ENCODE peak calls at places on chromosomes 1 and 21, in six cellular contexts. P is stimulated activated CD8-positive, alpha-beta memory T cell treated with anti-CD3 and anti-CD28 coated beads, Interleukin-4, amount 100 ng/mL, for 1 hour; Q is D341Med; N is neural progenitor cell; Z is HuH-7.5; G is hypothalamus. Y is an unnamed sample.
A peak's percentile ranks its signal among the peaks of the same experiment; 100 is the strongest.

GRCh38 chr1:201708085-201708512 is 120.9 kb upstream of the IPO9 start:
- DNase-seq in P (no peak), Q (no peak), N (no peak), Z (no peak), G (no peak), Y (no peak)

GRCh38 chr1:10691740-10692125 is 104.7 kb downstream of the CASZ1 start:
- DNase-seq in P (no peak), Q (no peak), N (no peak), Z (no peak), G (no peak), Y (no peak)

GRCh38 chr21:37071561-37072238 is 1.2 kb downstream of the PIGP start:
- DNase-seq in P (no peak), Q (no peak), N (peak; percentile 29), Z (peak; percentile 8), G (peak; percentile 25), Y (no peak)

GRCh38 chr1:30012455-30013440 is 710.6 kb downstream of the MATN1 start:
- DNase-seq in P (no peak), Q (no peak), N (no peak), Z (no peak), G (no peak), Y (no peak)

GRCh38 chr1:147389532-147390184 is 147.2 kb downstream of the CHD1L start:
- DNase-seq in P (no peak), Q (peak; percentile 75), N (peak; percentile 68), Z (peak; percentile 43), G (no peak), Y (no peak)

GRCh38 chr1:89633103-89633744 is at the start of gene LRRC8C:
- DNase-seq in P (peak; percentile 38), Q (peak; percentile 78), N (peak; percentile 76), Z (peak; percentile 35), G (peak; percentile 60), Y (peak; percentile 41)

GRCh38 chr1:1889090-1889750 is 1.7 kb downstream of the GNB1 start:
- DNase-seq in P (no peak), Q (no peak), N (peak; percentile 16), Z (no peak), G (no peak), Y (no peak)

GRCh38 chr1:19636065-19636464 is 8.0 kb upstream of the NBL1 start:
- DNase-seq in P (no peak), Q (no peak), N (no peak), Z (no peak), G (no peak), Y (no peak)

GRCh38 chr1:179341943-179342547 is 23.7 kb upstream of the AXDND1 start:
- DNase-seq in P (no peak), Q (no peak), N (no peak), Z (no peak), G (no peak), Y (no peak)

GRCh38 chr1:202860744-202861419 is 28.1 kb downstream of the RABIF start:
- DNase-seq in P (no peak), Q (peak; percentile 55), N (peak; percentile 85), Z (peak; percentile 65), G (peak; percentile 60), Y (peak; percentile 58)

GRCh38 chr1:208178091-208178529 is 66.1 kb downstream of the PLXNA2 start:
- DNase-seq in P (no peak), Q (no peak), N (no peak), Z (no peak), G (no peak), Y (peak; percentile 83)

GRCh38 chr1:43858324-43858723 is 75.3 kb upstream of the ARTN start:
- DNase-seq in P (no peak), Q (no peak), N (peak; percentile 44), Z (no peak), G (no peak), Y (peak; percentile 72)

GRCh38 chr1:24189528-24189927 is 2.4 kb upstream of the IFNLR1 start:
- DNase-seq in P (no peak), Q (no peak), N (no peak), Z (no peak), G (no peak), Y (no peak)

GRCh38 chr1:20442920-20443625 is 42.9 kb downstream of the CAMK2N1 start:
- DNase-seq in P (no peak), Q (peak; percentile 50), N (no peak), Z (no peak), G (no peak), Y (peak; percentile 41)

GRCh38 chr1:34806396-34806795 is 13.6 kb downstream of the GJA4 start:
- DNase-seq in P (no peak), Q (no peak), N (no peak), Z (no peak), G (no peak), Y (no peak)

GRCh38 chr1:22018583-22019559 is 17.4 kb downstream of the CELA3A start:
- DNase-seq in P (peak; percentile 33), Q (no peak), N (no peak), Z (no peak), G (no peak), Y (no peak)

GRCh38 chr1:6850537-6850936 is 65.3 kb downstream of the CAMTA1 start:
- DNase-seq in P (no peak), Q (no peak), N (no peak), Z (no peak), G (no peak), Y (no peak)

GRCh38 chr1:13828454-13829151 is 128.6 kb downstream of the PRDM2 start:
- DNase-seq in P (no peak), Q (peak; percentile 56), N (peak; percentile 59), Z (peak; percentile 44), G (no peak), Y (no peak)

GRCh38 chr1:17441265-17441992 is 2.0 kb upstream of the RCC2 start:
- DNase-seq in P (no peak), Q (no peak), N (peak; percentile 48), Z (no peak), G (no peak), Y (no peak)

GRCh38 chr1:118563969-118564951 is 379.2 kb upstream of the SPAG17 start:
- DNase-seq in P (no peak), Q (no peak), N (peak; percentile 65), Z (no peak), G (no peak), Y (no peak)

GRCh38 chr1:147479864-147480564 is 61.3 kb upstream of the BCL9 start:
- DNase-seq in P (no peak), Q (no peak), N (no peak), Z (no peak), G (no peak), Y (no peak)

GRCh38 chr21:44897326-44898010 is 23.2 kb downstream of the ITGB2 start:
- DNase-seq in P (no peak), Q (no peak), N (peak; percentile 78), Z (no peak), G (no peak), Y (no peak)

GRCh38 chr21:14591277-14591876 is 45.3 kb upstream of the SAMSN1 start:
- DNase-seq in P (no peak), Q (no peak), N (no peak), Z (no peak), G (no peak), Y (no peak)

GRCh38 chr1:217482356-217483102 is 148.4 kb downstream of the GPATCH2 start:
- DNase-seq in P (no peak), Q (no peak), N (no peak), Z (no peak), G (no peak), Y (no peak)

GRCh38 chr1:3021233-3021671 is at the start of gene ACTRT2:
- DNase-seq in P (no peak), Q (no peak), N (no peak), Z (no peak), G (no peak), Y (no peak)

GRCh38 chr1:54582566-54583306 is 34.7 kb downstream of the ACOT11 start:
- DNase-seq in P (no peak), Q (no peak), N (peak; percentile 83), Z (no peak), G (peak; percentile 33), Y (no peak)

GRCh38 chr1:3620708-3621107 is 4.1 kb upstream of the TPRG1L start:
- DNase-seq in P (no peak), Q (no peak), N (no peak), Z (no peak), G (no peak), Y (no peak)

GRCh38 chr1:8474369-8474768 is 156.5 kb downstream of the SLC45A1 start:
- DNase-seq in P (no peak), Q (no peak), N (no peak), Z (no peak), G (no peak), Y (no peak)

GRCh38 chr1:3319874-3320245 is 134.6 kb upstream of the ARHGEF16 start:
- DNase-seq in P (no peak), Q (peak; percentile 56), N (peak; percentile 70), Z (peak; percentile 92), G (no peak), Y (no peak)

GRCh38 chr1:184392779-184393522 is 6.1 kb downstream of the C1orf21 start:
- DNase-seq in P (no peak), Q (no peak), N (no peak), Z (no peak), G (no peak), Y (no peak)

GRCh38 chr1:167775178-167775577 is 53.4 kb downstream of the MPZL1 start:
- DNase-seq in P (no peak), Q (no peak), N (no peak), Z (no peak), G (no peak), Y (no peak)

GRCh38 chr1:67764674-67765073 is 68.6 kb downstream of the GNG12 start:
- DNase-seq in P (no peak), Q (no peak), N (no peak), Z (no peak), G (no peak), Y (no peak)

GRCh38 chr1:10450156-10450801 is 448 bp downstream of the CORT start:
- DNase-seq in P (no peak), Q (no peak), N (no peak), Z (no peak), G (no peak), Y (no peak)

GRCh38 chr1:39657402-39657801 is 14.5 kb downstream of the NT5C1A start:
- DNase-seq in P (no peak), Q (no peak), N (no peak), Z (no peak), G (no peak), Y (no peak)